ENCODE peak calls at places on chromosomes 6 and 20, in five cellular contexts. B is mesenchymal stem cell, V is IMR-90, D is neuronal stem cell, T is H9. W is an unnamed sample.

GRCh38 chr6:2693191-2693590 is 57.5 kb downstream of the MYLK4 start:
- DNase-seq in B (no peak), V (no peak), D (no peak), T (no peak), W (no peak)

GRCh38 chr20:9677224-9677623 is 161.7 kb downstream of the PAK5 start:
- DNase-seq in B (no peak), V (peak), D (no peak), T (no peak), W (no peak)

GRCh38 chr6:107679457-107679856 is 144.7 kb downstream of the SCML4 start:
- DNase-seq in B (peak), V (peak), D (no peak), T (peak), W (peak)

GRCh38 chr6:131182991-131183425 is 47.7 kb downstream of the AKAP7 start:
- DNase-seq in B (peak), V (peak), D (peak), T (peak), W (peak)

GRCh38 chr20:64137598-64138031 is 26.6 kb upstream of the MYT1 start:
- DNase-seq in B (no peak), V (no peak), D (no peak), T (no peak), W (no peak)

GRCh38 chr6:151063339-151063738 is 176.4 kb upstream of the AKAP12 start:
- DNase-seq in B (peak), V (peak), D (no peak), T (no peak), W (no peak)

GRCh38 chr6:103154779-103155572 is 1704.7 kb downstream of the HACE1 start:
- DNase-seq in B (no peak), V (no peak), D (no peak), T (no peak), W (no peak)

GRCh38 chr20:52129611-52130010 is 62.0 kb downstream of the ZFP64 start:
- DNase-seq in B (no peak), V (peak), D (no peak), T (no peak), W (no peak)

GRCh38 chr6:37673436-37673835 is 24.2 kb downstream of the MDGA1 start:
- DNase-seq in B (no peak), V (no peak), D (no peak), T (no peak), W (no peak)

GRCh38 chr6:37675606-37676005 is 22.1 kb downstream of the MDGA1 start:
- DNase-seq in B (no peak), V (no peak), D (no peak), T (no peak), W (no peak)

GRCh38 chr6:37674161-37674560 is 23.5 kb downstream of the MDGA1 start:
- DNase-seq in B (no peak), V (no peak), D (no peak), T (no peak), W (no peak)

GRCh38 chr6:37676071-37676470 is 21.6 kb downstream of the MDGA1 start:
- DNase-seq in B (no peak), V (no peak), D (no peak), T (no peak), W (no peak)

GRCh38 chr6:37675100-37675499 is 22.6 kb downstream of the MDGA1 start:
- DNase-seq in B (no peak), V (no peak), D (no peak), T (no peak), W (no peak)
- H4K8ac ChIP-seq in B (no peak), V (no peak), D (no peak), T (no peak), W (no peak)

GRCh38 chr20:57751411-57751810 is 41.6 kb upstream of the PMEPA1 start:
- DNase-seq in B (no peak), V (no peak), D (no peak), T (no peak), W (no peak)

GRCh38 chr20:57749861-57750260 is 40.0 kb upstream of the PMEPA1 start:
- DNase-seq in B (no peak), V (no peak), D (no peak), T (no peak), W (no peak)

GRCh38 chr20:57748601-57749130 is 38.9 kb upstream of the PMEPA1 start:
- DNase-seq in B (peak), V (peak), D (peak), T (no peak), W (peak)

GRCh38 chr20:57747889-57748456 is 38.2 kb upstream of the PMEPA1 start:
- DNase-seq in B (no peak), V (no peak), D (no peak), T (no peak), W (no peak)

DNA sequence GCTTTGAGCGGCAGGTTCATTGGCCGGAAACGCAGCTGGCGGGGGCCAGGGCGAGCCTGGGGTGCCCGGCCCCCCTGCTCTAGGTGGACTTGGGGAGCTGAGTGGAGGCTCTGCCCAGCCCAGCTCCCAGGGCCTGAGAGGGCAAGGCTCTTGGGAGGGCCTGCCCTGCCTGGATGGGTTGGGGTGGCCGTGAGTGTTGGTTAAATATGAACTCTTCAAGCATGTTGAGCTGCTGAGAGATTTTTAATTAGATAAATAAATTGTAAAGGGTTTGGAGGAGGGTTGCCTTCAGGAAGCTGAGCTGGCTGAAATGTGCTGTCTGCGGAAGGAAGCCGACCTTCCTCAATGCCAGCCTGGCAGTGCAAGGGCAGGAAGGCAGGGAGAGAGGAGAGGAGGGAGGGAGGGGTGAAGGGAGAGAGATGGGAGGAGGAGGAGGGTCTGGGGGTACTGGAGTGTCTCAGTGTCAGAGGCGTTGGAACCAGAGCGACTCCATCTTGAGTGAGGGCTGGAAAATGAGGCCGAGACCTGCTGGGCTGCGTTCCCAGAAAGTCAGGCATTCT is 39.4 kb upstream of the PMEPA1 start:
- DNase-seq in B (no peak), V (no peak), D (no peak), T (no peak), W (no peak)
- H4K8ac ChIP-seq in B (no peak), V (no peak), D (peak), T (no peak), W (no peak)

GRCh38 chr6:14633453-14633852 is 515.9 kb downstream of the CD83 start:
- DNase-seq in B (no peak), V (no peak), D (no peak), T (no peak), W (no peak)
- H4K8ac ChIP-seq in B (no peak), V (no peak), D (no peak), T (no peak), W (no peak)

GRCh38 chr20:49276201-49276894 is 1.5 kb downstream of the ZNFX1 start:
- DNase-seq in B (peak), V (peak), D (no peak), T (no peak), W (peak)
- H4K8ac ChIP-seq in B (no peak), V (no peak), D (no peak), T (no peak), W (no peak)

GRCh38 chr20:48025061-48025515 is 239.8 kb upstream of the SULF2 start:
- DNase-seq in B (peak), V (peak), D (no peak), T (peak), W (peak)

GRCh38 chr20:48025661-48026060 is 240.4 kb upstream of the SULF2 start:
- DNase-seq in B (peak), V (no peak), D (no peak), T (no peak), W (no peak)

GRCh38 chr20:48026981-48027592 is 241.8 kb upstream of the SULF2 start:
- DNase-seq in B (no peak), V (no peak), D (no peak), T (no peak), W (no peak)
- H4K8ac ChIP-seq in B (no peak), V (no peak), D (no peak), T (no peak), W (no peak)

GRCh38 chr20:32356935-32357868 is 929 bp upstream of the ASXL1 start:
- DNase-seq in B (no peak), V (peak), D (no peak), T (no peak), W (no peak)
- H4K8ac ChIP-seq in B (peak), V (peak), D (no peak), T (no peak), W (peak)